ENCODE peak calls at places on chromosomes 7 and 10, in seven cellular contexts. H is H1, G is mammary epithelial cell, S is NB4, T is GM06990, Y is cardiac fibroblast, I is astrocyte of the cerebellum. X is an unnamed sample.

GRCh38 chr7:105776068-105776790 is 100.2 kb downstream of the ATXN7L1 start:
- DNase-seq in H (peak), G (peak), S (no peak), T (no peak), Y (peak), I (peak), X (no peak)

GRCh38 chr7:144468990-144469732 is 65.7 kb upstream of the NOBOX start:
- DNase-seq in H (no peak), G (no peak), S (no peak), T (no peak), Y (peak), I (no peak), X (no peak)

GRCh38 chr7:91264924-91265681 is 870 bp downstream of the FZD1 start:
- DNase-seq in H (no peak), G (peak), S (peak), T (peak), Y (peak), I (peak), X (no peak)

GRCh38 chr10:129613377-129613980 is 146.4 kb downstream of the MGMT start:
- DNase-seq in H (no peak), G (no peak), S (no peak), T (no peak), Y (no peak), I (no peak), X (no peak)

GRCh38 chr10:3027866-3028265 is 39.5 kb upstream of the PFKP start:
- DNase-seq in H (no peak), G (no peak), S (no peak), T (no peak), Y (no peak), I (no peak), X (no peak)

GRCh38 chr7:120857558-120858298 is at the start of gene TSPAN12:
- DNase-seq in H (no peak), G (peak), S (peak), T (peak), Y (peak), I (peak), X (peak)

GRCh38 chr10:93413252-93413689 is 68.9 kb downstream of the MYOF start:
- DNase-seq in H (no peak), G (no peak), S (peak), T (no peak), Y (peak), I (no peak), X (no peak)

GRCh38 chr10:120394446-120394845 is 62.6 kb upstream of the PLPP4 start:
- DNase-seq in H (no peak), G (no peak), S (no peak), T (no peak), Y (no peak), I (no peak), X (no peak)

GRCh38 chr7:31986878-31987518 is 83.2 kb downstream of the PDE1C start:
- DNase-seq in H (no peak), G (no peak), S (no peak), T (no peak), Y (peak), I (no peak), X (no peak)

GRCh38 chr7:149005427-149006344 is 22.6 kb downstream of the PDIA4 start:
- DNase-seq in H (peak), G (peak), S (peak), T (peak), Y (peak), I (no peak), X (peak)

GRCh38 chr7:151616443-151617213 is 96.9 kb upstream of the RHEB start:
- DNase-seq in H (no peak), G (no peak), S (no peak), T (no peak), Y (no peak), I (no peak), X (no peak)

GRCh38 chr7:51273360-51273759 is 43.2 kb downstream of the COBL start:
- DNase-seq in H (no peak), G (no peak), S (no peak), T (no peak), Y (no peak), I (no peak), X (no peak)

GRCh38 chr10:119940487-119940886 is 48.0 kb downstream of the SEC23IP start:
- DNase-seq in H (no peak), G (peak), S (no peak), T (no peak), Y (no peak), I (no peak), X (no peak)

GRCh38 chr10:26254616-26255015 is 38.0 kb downstream of the GAD2 start:
- DNase-seq in H (no peak), G (no peak), S (no peak), T (no peak), Y (no peak), I (no peak), X (no peak)

GRCh38 chr7:70356324-70356797 is 758.1 kb downstream of the AUTS2 start:
- DNase-seq in H (no peak), G (no peak), S (no peak), T (no peak), Y (no peak), I (no peak), X (no peak)

GRCh38 chr7:18866359-18867036 is 250.9 kb downstream of the TWIST1 start:
- DNase-seq in H (no peak), G (peak), S (peak), T (no peak), Y (peak), I (peak), X (peak)

GRCh38 chr7:590731-591551 is 71.3 kb upstream of the PDGFA start:
- DNase-seq in H (no peak), G (peak), S (no peak), T (no peak), Y (no peak), I (peak), X (no peak)

GRCh38 chr7:132966731-132967130 is 115.2 kb downstream of the CHCHD3 start:
- DNase-seq in H (no peak), G (no peak), S (no peak), T (no peak), Y (no peak), I (no peak), X (no peak)

GRCh38 chr10:74244097-74244685 is 93.2 kb downstream of the ADK start:
- DNase-seq in H (no peak), G (no peak), S (peak), T (no peak), Y (peak), I (peak), X (no peak)

GRCh38 chr10:79274279-79275104 is 72.8 kb upstream of the PPIF start:
- DNase-seq in H (no peak), G (peak), S (peak), T (no peak), Y (peak), I (no peak), X (no peak)

GRCh38 chr10:122161795-122162194 is 109.3 kb upstream of the BTBD16 start:
- DNase-seq in H (no peak), G (no peak), S (no peak), T (no peak), Y (no peak), I (no peak), X (no peak)

GRCh38 chr7:55250313-55250712 is 114.8 kb upstream of the LANCL2 start:
- DNase-seq in H (no peak), G (no peak), S (no peak), T (no peak), Y (peak), I (no peak), X (no peak)

GRCh38 chr10:110022716-110023504 is 15.1 kb downstream of the ADD3 start:
- DNase-seq in H (no peak), G (no peak), S (no peak), T (no peak), Y (no peak), I (no peak), X (no peak)

GRCh38 chr7:97019710-97020109 is 4.9 kb downstream of the DLX5 start:
- DNase-seq in H (no peak), G (no peak), S (no peak), T (no peak), Y (no peak), I (no peak), X (no peak)

GRCh38 chr10:112732277-112732891 is 217.7 kb upstream of the TCF7L2 start:
- DNase-seq in H (no peak), G (peak), S (no peak), T (no peak), Y (peak), I (no peak), X (no peak)

GRCh38 chr10:117133273-117134083 is 4.6 kb downstream of the VAX1 start:
- DNase-seq in H (no peak), G (no peak), S (no peak), T (no peak), Y (no peak), I (no peak), X (no peak)

GRCh38 chr10:132677905-132678298 is 108.0 kb downstream of the NKX6-2 start:
- DNase-seq in H (no peak), G (no peak), S (no peak), T (no peak), Y (no peak), I (no peak), X (no peak)

GRCh38 chr7:77327067-77327931 is 88.8 kb downstream of the GSAP start:
- DNase-seq in H (no peak), G (peak), S (peak), T (no peak), Y (peak), I (no peak), X (peak)

GRCh38 chr10:22503315-22504090 is 158.2 kb downstream of the SPAG6 start:
- DNase-seq in H (no peak), G (peak), S (no peak), T (no peak), Y (no peak), I (no peak), X (no peak)

GRCh38 chr10:52077796-52078195 is 236.3 kb upstream of the DKK1 start:
- DNase-seq in H (no peak), G (no peak), S (no peak), T (no peak), Y (no peak), I (no peak), X (no peak)

GRCh38 chr7:98301693-98302470 is 20.4 kb downstream of the BRI3 start:
- DNase-seq in H (no peak), G (no peak), S (no peak), T (no peak), Y (no peak), I (no peak), X (no peak)

GRCh38 chr10:6191569-6191968 is 11.2 kb upstream of the PFKFB3 start:
- DNase-seq in H (no peak), G (no peak), S (no peak), T (no peak), Y (no peak), I (no peak), X (no peak)

GRCh38 chr10:59967079-59967478 is 60.7 kb upstream of the CCDC6 start:
- DNase-seq in H (no peak), G (no peak), S (no peak), T (no peak), Y (no peak), I (no peak), X (no peak)

GRCh38 chr10:119131512-119132240 is 27.8 kb downstream of the DENND10 start:
- DNase-seq in H (no peak), G (no peak), S (peak), T (peak), Y (peak), I (no peak), X (no peak)

GRCh38 chr10:12287772-12288171 is 61.6 kb upstream of the CAMK1D start:
- DNase-seq in H (no peak), G (peak), S (no peak), T (no peak), Y (no peak), I (no peak), X (no peak)

GRCh38 chr10:49749556-49750491 is 12.3 kb downstream of the OGDHL start:
- DNase-seq in H (no peak), G (no peak), S (no peak), T (no peak), Y (no peak), I (no peak), X (no peak)

GRCh38 chr10:75772153-75772887 is 340.9 kb downstream of the LRMDA start:
- DNase-seq in H (no peak), G (no peak), S (peak), T (no peak), Y (peak), I (no peak), X (no peak)

GRCh38 chr10:35336921-35337741 is 822 bp downstream of the CCNY start:
- DNase-seq in H (no peak), G (peak), S (peak), T (peak), Y (peak), I (no peak), X (no peak)

GRCh38 chr7:24714676-24715010 is 42.6 kb downstream of the GSDME start:
- DNase-seq in H (no peak), G (no peak), S (no peak), T (no peak), Y (no peak), I (no peak), X (no peak)

GRCh38 chr7:95191793-95192192 is 132.5 kb downstream of the PON1 start:
- DNase-seq in H (no peak), G (no peak), S (no peak), T (no peak), Y (no peak), I (no peak), X (no peak)

DNA sequence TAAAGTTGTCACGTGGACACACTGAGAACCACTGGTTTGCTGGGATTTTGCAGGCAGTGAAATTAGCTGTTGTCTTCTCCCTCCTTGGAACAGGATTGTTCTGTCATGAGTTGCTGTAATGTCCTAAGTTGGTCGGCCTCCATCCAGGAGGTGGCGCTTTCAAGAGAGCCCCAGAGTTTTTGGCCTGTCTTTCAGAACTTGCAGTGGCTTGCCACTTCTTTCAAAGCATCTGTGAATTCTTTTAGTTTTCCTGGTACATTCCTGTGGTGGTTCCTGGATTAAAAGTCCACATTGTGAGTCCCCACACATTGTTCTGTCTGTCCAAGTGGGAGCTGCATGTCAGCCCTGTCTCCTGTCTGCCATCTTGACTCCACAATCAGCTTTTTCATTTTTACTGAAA is 133.8 kb downstream of the PON1 start:
- DNase-seq in H (no peak), G (peak), S (peak), T (no peak), Y (no peak), I (no peak), X (no peak)
- TF ChIP-seq CTCF in H (peak), G (peak), S (no peak), T (peak), Y (peak), I (no peak), X (no peak)

GRCh38 chr7:21253740-21254687 is 173.9 kb upstream of the SP4 start:
- DNase-seq in H (peak), G (peak), S (peak), T (no peak), Y (peak), I (peak), X (no peak)
- TF ChIP-seq CTCF in H (peak), G (peak), S (peak), T (peak), Y (peak), I (peak), X (no peak)

DNA sequence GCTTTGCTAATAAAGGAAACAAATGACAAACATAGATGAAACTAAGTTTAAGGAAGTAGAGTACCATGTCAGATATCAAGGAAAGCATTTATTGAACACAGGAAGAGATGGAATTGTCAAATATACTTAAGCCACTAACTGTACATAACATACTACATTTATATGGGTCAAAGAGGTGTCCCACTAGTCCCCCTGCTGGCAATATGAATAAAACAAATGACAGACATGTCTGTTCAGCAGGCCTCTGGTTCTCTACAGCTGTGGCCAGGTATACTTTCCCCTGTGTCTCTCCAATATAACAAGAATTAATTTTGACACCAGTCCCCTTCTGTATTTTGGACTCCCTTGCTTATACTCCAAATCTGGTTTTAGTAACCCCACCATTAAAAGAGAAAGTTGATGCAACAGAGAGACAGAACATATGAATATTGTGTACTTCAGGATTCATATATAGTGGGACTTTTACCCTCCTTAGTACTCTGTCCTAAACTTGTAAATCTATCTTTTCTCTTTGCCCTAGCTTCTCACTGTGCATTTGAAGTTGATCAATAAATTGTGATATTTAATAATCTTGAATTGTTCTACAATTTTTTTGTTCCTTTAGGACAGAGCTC is 42.9 kb downstream of the CD36 start:
- DNase-seq in H (no peak), G (peak), S (peak), T (no peak), Y (peak), I (no peak), X (no peak)
- TF ChIP-seq CTCF in H (no peak), G (peak), S (peak), T (peak), Y (peak), I (peak), X (no peak)

GRCh38 chr10:740936-741431 is 51.5 kb upstream of the DIP2C start:
- DNase-seq in H (no peak), G (no peak), S (no peak), T (no peak), Y (no peak), I (no peak), X (no peak)
- TF ChIP-seq CTCF in H (no peak), G (no peak), S (no peak), T (no peak), Y (no peak), I (no peak), X (no peak)

DNA sequence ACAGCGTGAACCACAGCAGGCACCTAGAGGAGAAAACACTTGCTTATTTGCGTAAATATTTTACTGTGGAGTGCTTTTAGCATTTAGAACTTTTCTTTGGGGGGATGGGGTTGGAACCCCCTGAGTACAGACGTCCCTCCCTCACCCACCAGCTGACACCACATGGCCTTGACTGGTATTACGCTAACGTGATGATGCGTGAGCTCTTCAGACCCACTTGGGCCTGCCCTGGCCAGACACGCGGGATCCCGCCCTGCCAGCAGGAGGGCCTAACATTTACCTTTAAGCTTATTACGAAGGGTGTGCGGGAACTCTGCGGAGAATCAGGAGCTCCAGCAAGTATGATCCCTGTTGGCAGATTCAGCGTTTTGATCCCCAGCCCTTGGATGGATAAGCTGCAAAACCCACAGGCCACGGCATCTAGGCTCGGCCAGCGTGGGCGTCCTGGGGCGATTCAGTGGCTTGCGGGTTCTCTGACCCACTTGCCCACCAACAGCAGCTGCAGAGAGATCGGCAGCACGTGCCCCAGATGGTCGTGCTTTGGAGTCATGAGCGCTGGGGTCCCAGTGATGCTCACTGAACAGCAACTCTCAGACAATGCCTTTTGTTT is 545.5 kb upstream of the FOXK1 start:
- DNase-seq in H (no peak), G (no peak), S (peak), T (no peak), Y (no peak), I (no peak), X (no peak)
- TF ChIP-seq CTCF in H (peak), G (no peak), S (no peak), T (no peak), Y (no peak), I (no peak), X (no peak)

DNA sequence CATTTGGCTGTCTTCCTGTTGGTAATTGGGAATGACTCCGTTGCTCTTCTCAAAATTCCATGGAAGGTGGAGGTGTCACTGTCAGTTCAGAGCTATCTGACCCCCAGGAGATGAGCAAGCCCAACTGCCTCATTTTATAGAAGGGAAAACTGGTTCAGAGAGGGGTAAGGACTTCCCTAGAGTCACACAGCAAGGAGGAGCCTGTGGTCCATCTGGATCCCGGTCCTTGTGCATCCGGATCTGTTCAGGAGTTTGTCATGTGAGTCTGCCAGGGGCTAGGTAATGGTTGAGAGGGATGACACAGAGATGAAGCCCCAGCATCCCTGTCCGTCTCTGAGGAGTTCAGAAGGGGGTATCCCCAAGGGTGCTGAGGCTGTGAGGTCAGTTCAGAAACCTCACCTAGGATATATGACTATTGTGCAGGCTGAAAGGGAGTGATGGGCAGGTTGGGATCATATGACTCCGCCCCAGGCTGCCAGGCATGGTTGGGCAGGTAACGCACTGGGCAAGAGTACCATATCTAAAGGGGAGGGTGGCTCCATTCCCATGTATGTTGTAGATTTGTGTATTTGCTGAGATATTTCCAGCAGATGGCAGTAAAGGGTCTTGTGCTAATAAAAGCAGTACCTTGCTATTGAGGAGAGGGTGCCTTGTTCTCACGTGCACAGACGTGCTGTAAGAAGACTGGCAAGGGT is 16.0 kb upstream of the SLC29A3 start:
- DNase-seq in H (no peak), G (peak), S (peak), T (no peak), Y (peak), I (peak), X (no peak)
- TF ChIP-seq CTCF in H (no peak), G (peak), S (peak), T (peak), Y (peak), I (peak), X (no peak)

DNA sequence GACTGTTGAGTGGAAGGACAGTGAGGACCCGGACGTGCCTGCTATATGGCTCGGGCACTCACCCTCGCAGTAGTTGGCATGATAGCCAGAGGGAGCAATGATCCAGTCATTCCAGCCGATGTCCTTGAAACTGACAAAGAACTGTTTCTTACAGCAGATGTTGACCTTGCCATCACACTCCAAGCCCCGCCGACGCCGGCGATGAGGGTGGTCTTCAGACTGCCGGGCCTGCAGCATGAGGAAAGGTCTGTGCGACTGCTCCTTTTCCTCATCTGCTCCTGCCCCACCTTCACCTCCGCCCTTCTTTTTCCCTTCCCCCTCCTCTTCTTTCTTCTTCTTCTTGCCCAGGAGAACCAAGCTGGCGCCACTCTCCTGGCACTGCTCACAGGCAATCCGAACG is 13.1 kb downstream of the INHBA start:
- DNase-seq in H (no peak), G (no peak), S (no peak), T (no peak), Y (no peak), I (no peak), X (no peak)
- TF ChIP-seq CTCF in H (no peak), G (no peak), S (no peak), T (no peak), Y (no peak), I (no peak), X (no peak)

X was measured in omental fat pad.